ENCODE peak calls at places on chromosomes 13 and 19, in nine cellular contexts. One of them, this sample, is unnamed.
A peak's percentile ranks its signal among the peaks of the same experiment; 100 is the strongest.

GRCh38 chr19:6556480-6556879 is 25.7 kb downstream of the TNFSF9 start:
- DNase-seq in transverse colon: no peak
- DNase-seq in sigmoid colon: no peak
- DNase-seq in stomach: no peak
- DNase-seq in breast epithelium: no peak
- DNase-seq in endothelial cell of umbilical vein: no peak
- DNase-seq in Panc1: no peak
- DNase-seq in HCT116: no peak
- DNase-seq in suprapubic skin: no peak
- DNase-seq in this sample: no peak

GRCh38 chr19:38043649-38044144 is 136.7 kb downstream of the SIPA1L3 start:
- DNase-seq in suprapubic skin: no peak
- DNase-seq in transverse colon: no peak
- DNase-seq in breast epithelium: no peak
- DNase-seq in HCT116: no peak
- DNase-seq in stomach: no peak
- DNase-seq in endothelial cell of umbilical vein: no peak
- DNase-seq in sigmoid colon: no peak
- DNase-seq in Panc1: no peak
- DNase-seq in this sample: no peak

GRCh38 chr13:78608254-78608704 is 4.9 kb upstream of the POU4F1 start:
- DNase-seq in suprapubic skin: no peak
- DNase-seq in sigmoid colon: no peak
- DNase-seq in Panc1: no peak
- DNase-seq in transverse colon: no peak
- DNase-seq in breast epithelium: no peak
- DNase-seq in stomach: no peak
- DNase-seq in endothelial cell of umbilical vein: no peak
- DNase-seq in HCT116: no peak
- DNase-seq in this sample: no peak

GRCh38 chr19:46076951-46077814 is 36.4 kb upstream of the IGFL4 start:
- DNase-seq in endothelial cell of umbilical vein: peak; percentile 82
- DNase-seq in transverse colon: peak; percentile 57
- DNase-seq in suprapubic skin: no peak
- DNase-seq in Panc1: no peak
- DNase-seq in stomach: peak; percentile 52
- DNase-seq in HCT116: peak; percentile 82
- DNase-seq in sigmoid colon: peak; percentile 73
- DNase-seq in breast epithelium: peak; percentile 47
- DNase-seq in this sample: no peak

GRCh38 chr19:48859711-48860572 is 8.5 kb downstream of the PLEKHA4 start:
- DNase-seq in suprapubic skin: no peak
- DNase-seq in HCT116: no peak
- DNase-seq in breast epithelium: no peak
- DNase-seq in endothelial cell of umbilical vein: no peak
- DNase-seq in Panc1: no peak
- DNase-seq in transverse colon: no peak
- DNase-seq in sigmoid colon: no peak
- DNase-seq in stomach: no peak
- DNase-seq in this sample: no peak

GRCh38 chr13:78168981-78169380 is 250.3 kb upstream of the EDNRB start:
- DNase-seq in breast epithelium: no peak
- DNase-seq in HCT116: no peak
- DNase-seq in transverse colon: no peak
- DNase-seq in Panc1: no peak
- DNase-seq in endothelial cell of umbilical vein: no peak
- DNase-seq in sigmoid colon: no peak
- DNase-seq in stomach: no peak
- DNase-seq in suprapubic skin: no peak
- DNase-seq in this sample: no peak

GRCh38 chr19:46759817-46760333 is 13.6 kb upstream of the STRN4 start:
- DNase-seq in breast epithelium: peak; percentile 89
- DNase-seq in transverse colon: no peak
- DNase-seq in suprapubic skin: no peak
- DNase-seq in sigmoid colon: peak; percentile 89
- DNase-seq in Panc1: no peak
- DNase-seq in endothelial cell of umbilical vein: no peak
- DNase-seq in stomach: no peak
- DNase-seq in HCT116: no peak
- DNase-seq in this sample: no peak

GRCh38 chr19:57249329-57249728 is 8.9 kb downstream of the ZNF805 start:
- DNase-seq in endothelial cell of umbilical vein: no peak
- DNase-seq in sigmoid colon: no peak
- DNase-seq in breast epithelium: no peak
- DNase-seq in suprapubic skin: no peak
- DNase-seq in transverse colon: no peak
- DNase-seq in stomach: no peak
- DNase-seq in HCT116: no peak
- DNase-seq in Panc1: no peak
- DNase-seq in this sample: no peak

GRCh38 chr19:16661480-16662034 is 618 bp downstream of the TMEM38A start:
- DNase-seq in suprapubic skin: peak; percentile 80
- DNase-seq in sigmoid colon: peak; percentile 76
- DNase-seq in transverse colon: peak; percentile 56
- DNase-seq in HCT116: no peak
- DNase-seq in breast epithelium: peak; percentile 19
- DNase-seq in endothelial cell of umbilical vein: no peak
- DNase-seq in Panc1: no peak
- DNase-seq in stomach: peak; percentile 33
- DNase-seq in this sample: no peak
- TF ChIP-seq POLR2AphosphoS5 in suprapubic skin: no peak
- TF ChIP-seq POLR2AphosphoS5 in sigmoid colon: no peak
- TF ChIP-seq POLR2AphosphoS5 in transverse colon: no peak
- TF ChIP-seq POLR2AphosphoS5 in HCT116: no peak
- TF ChIP-seq POLR2AphosphoS5 in breast epithelium: no peak
- TF ChIP-seq POLR2AphosphoS5 in endothelial cell of umbilical vein: no peak
- TF ChIP-seq POLR2AphosphoS5 in Panc1: no peak
- TF ChIP-seq POLR2AphosphoS5 in stomach: no peak
- TF ChIP-seq POLR2AphosphoS5 in this sample: no peak

GRCh38 chr13:110618167-110618566 is 2.8 kb downstream of the NAXD start:
- DNase-seq in HCT116: no peak
- DNase-seq in stomach: no peak
- DNase-seq in Panc1: no peak
- DNase-seq in suprapubic skin: no peak
- DNase-seq in endothelial cell of umbilical vein: no peak
- DNase-seq in transverse colon: no peak
- DNase-seq in sigmoid colon: no peak
- DNase-seq in breast epithelium: no peak
- DNase-seq in this sample: no peak

GRCh38 chr13:110616103-110617101 is 1.1 kb downstream of the NAXD start:
- DNase-seq in endothelial cell of umbilical vein: peak; percentile 38
- DNase-seq in Panc1: no peak
- DNase-seq in breast epithelium: peak; percentile 57
- DNase-seq in transverse colon: peak; percentile 52
- DNase-seq in stomach: peak; percentile 55
- DNase-seq in HCT116: peak; percentile 27
- DNase-seq in suprapubic skin: no peak
- DNase-seq in sigmoid colon: no peak
- DNase-seq in this sample: peak; percentile 86

GRCh38 chr13:110615322-110616102 is at the start of gene NAXD:
- DNase-seq in breast epithelium: peak; percentile 82
- DNase-seq in sigmoid colon: peak; percentile 97
- DNase-seq in transverse colon: peak; percentile 94
- DNase-seq in HCT116: peak; percentile 90
- DNase-seq in Panc1: peak; percentile 32
- DNase-seq in endothelial cell of umbilical vein: peak; percentile 94
- DNase-seq in suprapubic skin: peak; percentile 93
- DNase-seq in stomach: peak; percentile 95
- DNase-seq in this sample: peak; percentile 95

GRCh38 chr13:110618780-110619179 is 3.4 kb downstream of the NAXD start:
- DNase-seq in Panc1: no peak
- DNase-seq in suprapubic skin: no peak
- DNase-seq in HCT116: no peak
- DNase-seq in breast epithelium: no peak
- DNase-seq in stomach: no peak
- DNase-seq in endothelial cell of umbilical vein: no peak
- DNase-seq in sigmoid colon: no peak
- DNase-seq in transverse colon: no peak
- DNase-seq in this sample: no peak

GRCh38 chr13:110617326-110618072 is 2.2 kb downstream of the NAXD start:
- DNase-seq in transverse colon: peak; percentile 59
- DNase-seq in Panc1: no peak
- DNase-seq in breast epithelium: no peak
- DNase-seq in HCT116: no peak
- DNase-seq in sigmoid colon: peak; percentile 88
- DNase-seq in stomach: peak; percentile 85
- DNase-seq in suprapubic skin: no peak
- DNase-seq in endothelial cell of umbilical vein: peak; percentile 88
- DNase-seq in this sample: no peak
- TF ChIP-seq POLR2AphosphoS5 in transverse colon: peak; percentile 61
- TF ChIP-seq POLR2AphosphoS5 in Panc1: no peak
- TF ChIP-seq POLR2AphosphoS5 in breast epithelium: no peak
- TF ChIP-seq POLR2AphosphoS5 in HCT116: no peak
- TF ChIP-seq POLR2AphosphoS5 in sigmoid colon: peak; percentile 60
- TF ChIP-seq POLR2AphosphoS5 in stomach: peak; percentile 79
- TF ChIP-seq POLR2AphosphoS5 in suprapubic skin: no peak
- TF ChIP-seq POLR2AphosphoS5 in endothelial cell of umbilical vein: no peak
- TF ChIP-seq POLR2AphosphoS5 in this sample: no peak

DNA sequence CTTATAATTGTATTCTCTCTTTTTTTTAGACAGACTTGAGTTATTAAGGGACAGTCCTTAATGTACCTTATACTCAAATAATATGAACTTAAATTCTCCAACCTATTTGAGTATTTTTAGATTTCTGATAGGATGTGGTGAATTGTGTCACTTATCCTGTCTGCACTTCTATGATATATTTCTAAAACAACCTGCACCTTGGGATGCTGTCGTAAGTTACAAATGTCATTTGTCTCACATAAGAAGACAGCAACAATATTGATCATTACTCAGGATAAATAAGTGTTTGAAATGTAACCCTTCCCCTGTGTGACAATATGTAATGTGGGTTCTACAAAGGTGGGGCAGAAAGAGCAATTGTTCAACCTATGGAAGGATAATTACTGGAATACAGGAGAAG is 237.0 kb upstream of the PRR20A start:
- DNase-seq in endothelial cell of umbilical vein: no peak
- DNase-seq in HCT116: no peak
- DNase-seq in stomach: no peak
- DNase-seq in breast epithelium: no peak
- DNase-seq in Panc1: no peak
- DNase-seq in suprapubic skin: no peak
- DNase-seq in sigmoid colon: no peak
- DNase-seq in transverse colon: no peak
- DNase-seq in this sample: no peak
- TF ChIP-seq POLR2AphosphoS5 in endothelial cell of umbilical vein: no peak
- TF ChIP-seq POLR2AphosphoS5 in HCT116: no peak
- TF ChIP-seq POLR2AphosphoS5 in stomach: no peak
- TF ChIP-seq POLR2AphosphoS5 in breast epithelium: no peak
- TF ChIP-seq POLR2AphosphoS5 in Panc1: no peak
- TF ChIP-seq POLR2AphosphoS5 in suprapubic skin: no peak
- TF ChIP-seq POLR2AphosphoS5 in sigmoid colon: no peak
- TF ChIP-seq POLR2AphosphoS5 in transverse colon: no peak
- TF ChIP-seq POLR2AphosphoS5 in this sample: no peak

DNA sequence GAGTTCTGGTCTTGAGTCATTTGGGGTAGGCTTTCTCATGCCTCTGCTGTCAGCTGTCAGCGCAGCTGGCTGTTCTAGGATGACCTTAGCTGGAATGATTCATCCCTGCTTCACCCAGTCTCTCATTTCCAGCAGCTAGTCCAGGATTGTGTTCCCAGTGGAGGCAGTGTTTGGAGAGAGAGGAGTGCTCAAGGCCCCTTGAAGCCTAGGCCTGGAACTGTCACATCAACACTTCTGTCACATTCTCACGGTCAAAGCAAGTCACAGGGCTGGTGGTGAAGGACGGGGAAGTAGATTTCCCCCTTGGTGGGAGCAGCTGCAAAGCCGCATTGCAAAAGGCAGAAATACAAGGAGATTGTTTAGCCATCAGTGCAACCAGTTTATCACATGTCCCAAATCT is 15.2 kb downstream of the TPT1 start:
- DNase-seq in suprapubic skin: no peak
- DNase-seq in stomach: no peak
- DNase-seq in Panc1: no peak
- DNase-seq in breast epithelium: no peak
- DNase-seq in endothelial cell of umbilical vein: peak; percentile 86
- DNase-seq in transverse colon: no peak
- DNase-seq in sigmoid colon: no peak
- DNase-seq in HCT116: no peak
- DNase-seq in this sample: no peak
- TF ChIP-seq POLR2AphosphoS5 in suprapubic skin: no peak
- TF ChIP-seq POLR2AphosphoS5 in stomach: peak; percentile 54
- TF ChIP-seq POLR2AphosphoS5 in Panc1: no peak
- TF ChIP-seq POLR2AphosphoS5 in breast epithelium: no peak
- TF ChIP-seq POLR2AphosphoS5 in endothelial cell of umbilical vein: peak; percentile 45
- TF ChIP-seq POLR2AphosphoS5 in transverse colon: peak; percentile 21
- TF ChIP-seq POLR2AphosphoS5 in sigmoid colon: no peak
- TF ChIP-seq POLR2AphosphoS5 in HCT116: no peak
- TF ChIP-seq POLR2AphosphoS5 in this sample: no peak

This sample was measured in spleen.